ENCODE peak calls at places on chromosome 16, in six cellular contexts. W is vagina, Q is sigmoid colon, B is HL-60, Z is heart right ventricle, U is HCT116. K is an unnamed sample.

GRCh38 chr16:762049-762513 is 1.5 kb downstream of the MSLN start:
- DNase-seq in U (no peak), Q (no peak), B (no peak), Z (no peak), W (no peak), K (no peak)

GRCh38 chr16:63289834-63290460 is 1253.7 kb upstream of the CDH8 start:
- DNase-seq in B (peak; percentile 29), Z (no peak), Q (peak; percentile 60), U (no peak), W (no peak), K (no peak)

GRCh38 chr16:15996432-15997109 is 47.2 kb downstream of the ABCC1 start:
- DNase-seq in Q (peak; percentile 78), Z (peak; percentile 28), B (no peak), U (peak; percentile 65), W (no peak), K (peak; percentile 94)

GRCh38 chr16:14215941-14216340 is 144.8 kb downstream of the MRTFB start:
- DNase-seq in Z (no peak), B (no peak), Q (no peak), U (no peak), W (no peak), K (no peak)

GRCh38 chr16:58127033-58127556 is 2.1 kb downstream of the CFAP20 start:
- DNase-seq in W (no peak), B (peak; percentile 35), Z (no peak), U (no peak), Q (no peak), K (peak; percentile 34)

GRCh38 chr16:50736448-50736847 is 5.4 kb upstream of the CYLD start:
- DNase-seq in B (no peak), W (no peak), Q (no peak), U (no peak), Z (no peak), K (no peak)

GRCh38 chr16:56547949-56548567 is 16.8 kb upstream of the MT4 start:
- DNase-seq in B (no peak), Q (no peak), Z (no peak), U (no peak), W (no peak), K (no peak)

GRCh38 chr16:73037331-73037745 is 10.6 kb downstream of the ZFHX3 start:
- DNase-seq in W (no peak), Z (no peak), U (no peak), B (no peak), Q (peak; percentile 87), K (no peak)

GRCh38 chr16:81469710-81470481 is 25.3 kb downstream of the CMIP start:
- DNase-seq in Q (no peak), B (peak; percentile 85), W (no peak), U (no peak), Z (peak; percentile 34), K (no peak)

GRCh38 chr16:20906225-20906870 is 5.8 kb downstream of the LYRM1 start:
- DNase-seq in Z (no peak), B (no peak), U (no peak), Q (no peak), W (no peak), K (peak; percentile 92)

GRCh38 chr16:80233097-80233835 is 307.5 kb upstream of the DYNLRB2 start:
- DNase-seq in B (no peak), W (no peak), Q (no peak), U (no peak), Z (no peak), K (no peak)

GRCh38 chr16:69535123-69536050 is 30.4 kb upstream of the NFAT5 start:
- DNase-seq in B (no peak), W (no peak), Q (no peak), U (no peak), Z (no peak), K (peak; percentile 74)

GRCh38 chr16:2810651-2811050 is 6.4 kb upstream of the PRSS21 start:
- DNase-seq in Z (no peak), U (no peak), W (no peak), B (no peak), Q (peak; percentile 12), K (no peak)

GRCh38 chr16:27314161-27314723 is 468 bp downstream of the IL4R start:
- DNase-seq in B (no peak), U (peak; percentile 42), Q (peak; percentile 92), W (no peak), Z (peak; percentile 36), K (peak; percentile 95)

GRCh38 chr16:27470567-27471431 is 68.8 kb downstream of the IL21R start:
- DNase-seq in Z (no peak), Q (no peak), B (no peak), U (no peak), W (no peak), K (peak; percentile 93)

GRCh38 chr16:11224096-11224893 is 31.7 kb downstream of the SOCS1 start:
- DNase-seq in W (no peak), Z (peak; percentile 78), B (peak; percentile 83), U (no peak), Q (peak; percentile 86), K (no peak)

GRCh38 chr16:10332301-10332700 is 53.6 kb upstream of the ATF7IP2 start:
- DNase-seq in Z (no peak), Q (no peak), U (no peak), B (no peak), W (no peak), K (no peak)

GRCh38 chr16:55384848-55385247 is 60.8 kb downstream of the IRX6 start:
- DNase-seq in B (no peak), U (no peak), Z (no peak), W (no peak), Q (no peak), K (no peak)

GRCh38 chr16:13343981-13344380 is 442.6 kb downstream of the SHISA9 start:
- DNase-seq in B (no peak), Q (no peak), U (no peak), Z (no peak), W (no peak), K (peak; percentile 3)

GRCh38 chr16:69397821-69398521 is 12.2 kb upstream of the TERF2 start:
- DNase-seq in Z (no peak), W (no peak), Q (no peak), B (no peak), U (peak; percentile 76), K (peak; percentile 76)

GRCh38 chr16:23148513-23149266 is 562 bp downstream of the USP31 start:
- DNase-seq in B (peak; percentile 47), Z (peak; percentile 85), U (no peak), Q (peak; percentile 88), W (no peak), K (peak; percentile 80)

GRCh38 chr16:2056077-2056476 is 8.3 kb downstream of the TSC2 start:
- DNase-seq in Q (no peak), W (no peak), U (no peak), Z (no peak), B (no peak), K (no peak)

GRCh38 chr16:50120732-50121131 is 32.4 kb upstream of the TENT4B start:
- DNase-seq in W (no peak), Q (no peak), U (no peak), B (no peak), Z (no peak), K (no peak)

GRCh38 chr16:46826618-46827017 is 4.4 kb downstream of the C16orf87 start:
- DNase-seq in B (no peak), U (no peak), Z (no peak), Q (no peak), W (no peak), K (no peak)

GRCh38 chr16:14106457-14106856 is 35.3 kb downstream of the MRTFB start:
- DNase-seq in Z (no peak), B (no peak), W (no peak), Q (no peak), U (no peak), K (no peak)

GRCh38 chr16:68453816-68454215 is 5.5 kb upstream of the SMPD3 start:
- DNase-seq in W (no peak), B (no peak), Z (no peak), Q (no peak), U (no peak), K (no peak)

GRCh38 chr16:87679593-87680271 is 77.4 kb downstream of the JPH3 start:
- DNase-seq in W (no peak), U (no peak), Q (no peak), B (no peak), Z (no peak), K (no peak)

GRCh38 chr16:87677830-87678229 is 75.5 kb downstream of the JPH3 start:
- DNase-seq in U (no peak), B (no peak), Z (no peak), Q (no peak), W (no peak), K (no peak)

GRCh38 chr16:87680272-87680644 is 78.0 kb downstream of the JPH3 start:
- DNase-seq in Z (no peak), U (no peak), B (no peak), Q (no peak), W (no peak), K (no peak)

GRCh38 chr16:87681990-87682570 is 79.8 kb downstream of the JPH3 start:
- DNase-seq in U (peak; percentile 10), W (no peak), Z (no peak), B (no peak), Q (no peak), K (peak; percentile 82)

GRCh38 chr16:87678618-87679017 is 76.3 kb downstream of the JPH3 start:
- DNase-seq in U (no peak), B (no peak), W (no peak), Z (no peak), Q (no peak), K (peak; percentile 46)
- TF ChIP-seq CTCF in U (no peak), B (no peak), W (no peak), Z (no peak), Q (no peak), K (no peak)

GRCh38 chr16:88702364-88703210 is 3.6 kb downstream of the RNF166 start:
- DNase-seq in B (peak; percentile 53), U (no peak), W (no peak), Z (no peak), Q (no peak), K (no peak)
- H3K4me3 ChIP-seq in B (peak overlapping the region; percentile 20), U (no peak overlapping the region), W (no peak overlapping the region), Z (no peak overlapping the region), Q (no peak overlapping the region), K (no peak overlapping the region)

GRCh38 chr16:31513126-31513525 is 4.9 kb upstream of the RUSF1 start:
- DNase-seq in B (no peak), Z (no peak), W (no peak), Q (no peak), U (no peak), K (peak; percentile 85)
- TF ChIP-seq CTCF in B (no peak), Z (no peak), W (no peak), Q (no peak), U (no peak), K (no peak)

GRCh38 chr16:31143889-31144148 is 6.0 kb downstream of the PRSS36 start:
- DNase-seq in U (no peak), W (no peak), B (no peak), Z (no peak), Q (no peak), K (no peak)
- H3K4me3 ChIP-seq in U (no peak overlapping the region), W (no peak overlapping the region), B (no peak overlapping the region), Z (no peak overlapping the region), Q (no peak overlapping the region), K (no peak overlapping the region)

K was measured in foreskin fibroblast.